ENCODE peak calls at places on chromosome 13, in eight cellular contexts. T is activated CD4-positive, CD25-positive, alpha-beta regulatory T cell; U is NCI-H774; A is cardiac fibroblast; H is T-helper 1 cell; P is NCI-H1092 treated with DMSO at 0.1 percent for 48 hours; V is stimulated activated naive CD4-positive, alpha-beta T cell; C is HCT116. W is an unnamed sample.

GRCh38 chr13:51801631-51802099 is 2.3 kb downstream of the DHRS12 start:
- DNase-seq in C (no peak), A (peak; percentile 38), T (no peak), U (peak; percentile 27), P (peak; percentile 67), V (no peak), H (no peak), W (no peak)

GRCh38 chr13:97976551-97977375 is 23.3 kb downstream of the IPO5 start:
- DNase-seq in U (no peak), T (no peak), P (peak; percentile 65), H (peak; percentile 85), C (no peak), A (no peak), V (no peak), W (peak; percentile 86)

GRCh38 chr13:20358022-20358421 is 125.9 kb upstream of the GJB6 start:
- DNase-seq in A (no peak), U (no peak), T (no peak), V (no peak), H (no peak), C (no peak), P (no peak), W (no peak)

GRCh38 chr13:100852146-100852545 is 177.6 kb upstream of the TMTC4 start:
- DNase-seq in C (no peak), H (no peak), T (no peak), V (no peak), P (no peak), U (no peak), A (no peak), W (no peak)

GRCh38 chr13:39552233-39552632 is 50.8 kb downstream of the LHFPL6 start:
- DNase-seq in H (no peak), V (no peak), C (no peak), T (no peak), P (no peak), U (no peak), A (no peak), W (no peak)

GRCh38 chr13:100125946-100126345 is 37.1 kb downstream of the PCCA start:
- DNase-seq in H (no peak), T (no peak), A (peak; percentile 26), C (no peak), P (no peak), U (peak; percentile 8), V (no peak), W (no peak)

GRCh38 chr13:20711301-20712044 is 8.0 kb downstream of the IL17D start:
- DNase-seq in U (no peak), P (no peak), A (peak; percentile 33), H (no peak), C (no peak), V (no peak), T (no peak), W (no peak)

GRCh38 chr13:23960566-23961156 is 63.4 kb upstream of the C1QTNF9B start:
- DNase-seq in V (no peak), T (no peak), H (no peak), A (peak; percentile 68), C (peak; percentile 27), U (no peak), P (peak; percentile 41), W (no peak)

GRCh38 chr13:51643114-51643881 is 59.0 kb downstream of the WDFY2 start:
- DNase-seq in C (no peak), H (no peak), T (no peak), U (no peak), A (peak; percentile 97), V (no peak), P (no peak), W (no peak)

GRCh38 chr13:93244141-93244917 is 17.7 kb downstream of the GPC6 start:
- DNase-seq in T (no peak), U (no peak), V (no peak), P (no peak), H (no peak), C (no peak), A (peak; percentile 40), W (no peak)